ENCODE peak calls at places on chromosomes 16 and 17, in five cellular contexts. U is left ventricle myocardium inferior, R is HCT116, Z is GM12865, A is psoas muscle. E is an unnamed sample.

GRCh38 chr17:79324219-79324618 is 249.6 kb downstream of the ENGASE start:
- DNase-seq in A (no peak), R (no peak), Z (no peak), U (no peak), E (no peak)

GRCh38 chr16:3810818-3811217 is 69.7 kb downstream of the CREBBP start:
- DNase-seq in Z (no peak), R (no peak), U (no peak), A (no peak), E (no peak)

GRCh38 chr16:84014570-84015327 is 27.8 kb downstream of the SLC38A8 start:
- DNase-seq in U (no peak), A (no peak), Z (no peak), R (no peak), E (no peak)

GRCh38 chr17:57714660-57715059 is 30.4 kb downstream of the CCDC182 start:
- DNase-seq in Z (no peak), A (no peak), R (no peak), U (no peak), E (no peak)

GRCh38 chr16:27474041-27474440 is 72.1 kb downstream of the IL21R start:
- DNase-seq in U (no peak), Z (no peak), A (no peak), R (no peak), E (no peak)

GRCh38 chr17:45740553-45741330 is 43.4 kb upstream of the CRHR1 start:
- DNase-seq in R (peak; percentile 89), A (peak; percentile 20), Z (peak; percentile 39), U (no peak), E (peak; percentile 45)

GRCh38 chr16:72858611-72859493 is 189.1 kb downstream of the ZFHX3 start:
- DNase-seq in R (no peak), Z (no peak), A (no peak), U (no peak), E (no peak)

GRCh38 chr17:75808905-75809621 is 24.5 kb downstream of the UNK start:
- DNase-seq in Z (peak; percentile 55), U (peak; percentile 61), R (no peak), A (peak; percentile 69), E (peak; percentile 74)

GRCh38 chr16:81901483-81901882 is 109.8 kb downstream of the SDR42E1 start:
- DNase-seq in U (no peak), A (no peak), Z (no peak), R (no peak), E (no peak)

GRCh38 chr17:15966879-15967248 is 21.9 kb downstream of the ADORA2B start:
- DNase-seq in U (no peak), A (no peak), R (no peak), Z (no peak), E (no peak)

GRCh38 chr17:12983986-12984932 is 33.6 kb downstream of the ELAC2 start:
- DNase-seq in A (peak; percentile 86), Z (no peak), R (no peak), U (peak; percentile 61), E (no peak)

GRCh38 chr17:49252148-49252682 is 21.6 kb upstream of the PHOSPHO1 start:
- DNase-seq in A (peak; percentile 33), Z (no peak), U (no peak), R (no peak), E (no peak)

GRCh38 chr16:70432304-70432799 is 6.5 kb downstream of the ST3GAL2 start:
- DNase-seq in A (no peak), Z (no peak), U (no peak), R (no peak), E (no peak)

GRCh38 chr16:17177242-17177967 is 293.4 kb downstream of the XYLT1 start:
- DNase-seq in U (no peak), Z (no peak), A (no peak), R (no peak), E (no peak)

GRCh38 chr17:17935321-17936271 is 36.6 kb downstream of the TOM1L2 start:
- DNase-seq in A (peak; percentile 44), R (no peak), Z (no peak), U (no peak), E (no peak)

GRCh38 chr17:50594931-50595330 is 34.4 kb downstream of the CACNA1G start:
- DNase-seq in R (no peak), A (no peak), Z (no peak), U (no peak), E (no peak)

GRCh38 chr17:50660042-50660886 is 25.6 kb downstream of the ABCC3 start:
- DNase-seq in U (peak; percentile 46), Z (no peak), A (no peak), R (no peak), E (no peak)

GRCh38 chr17:65785109-65785508 is 223.7 kb upstream of the AXIN2 start:
- DNase-seq in U (no peak), A (no peak), R (peak; percentile 66), Z (no peak), E (no peak)

GRCh38 chr16:87856796-87857228 is 12.5 kb downstream of the SLC7A5 start:
- DNase-seq in Z (no peak), U (no peak), R (no peak), A (peak; percentile 53), E (no peak)

GRCh38 chr17:75124041-75124818 is 7.3 kb downstream of the NT5C start:
- DNase-seq in Z (no peak), R (peak; percentile 99), A (peak; percentile 52), U (peak; percentile 52), E (no peak)

GRCh38 chr17:63950940-63951907 is 19.1 kb upstream of the CD79B start:
- DNase-seq in R (peak; percentile 58), U (no peak), Z (peak; percentile 77), A (no peak), E (peak; percentile 70)

GRCh38 chr16:30903002-30903401 is 6.6 kb downstream of the CTF1 start:
- DNase-seq in A (no peak), Z (no peak), R (no peak), U (no peak), E (no peak)

GRCh38 chr17:35174835-35175334 is 19.3 kb downstream of the SLC35G3 start:
- DNase-seq in Z (no peak), A (no peak), R (no peak), U (no peak), E (no peak)

GRCh38 chr17:35889818-35890773 is 9.9 kb upstream of the CCL5 start:
- DNase-seq in A (no peak), R (no peak), U (no peak), Z (no peak), E (no peak)

GRCh38 chr17:18035704-18036103 is 3.3 kb downstream of the ATPAF2 start:
- DNase-seq in Z (no peak), R (no peak), U (no peak), A (no peak), E (no peak)

GRCh38 chr17:69638516-69638915 is 224.0 kb downstream of the MAP2K6 start:
- DNase-seq in A (no peak), Z (no peak), U (no peak), R (no peak), E (no peak)

GRCh38 chr17:38333635-38334295 is 10.0 kb downstream of the GPR179 start:
- DNase-seq in R (no peak), Z (peak; percentile 34), A (no peak), U (no peak), E (peak; percentile 66)

GRCh38 chr17:47305302-47305923 is 18.3 kb upstream of the EFCAB13 start:
- DNase-seq in R (no peak), A (no peak), U (no peak), Z (no peak), E (no peak)

GRCh38 chr16:69119536-69119935 is 12.9 kb downstream of the CHTF8 start:
- DNase-seq in A (no peak), R (no peak), Z (no peak), U (no peak), E (no peak)

GRCh38 chr16:56637814-56638750 is at the start of gene MT1A:
- DNase-seq in R (no peak), A (peak; percentile 89), U (peak; percentile 83), Z (no peak), E (no peak)

GRCh38 chr17:12522743-12523181 is 142.9 kb upstream of the MYOCD start:
- DNase-seq in R (no peak), Z (no peak), U (no peak), A (no peak), E (no peak)

GRCh38 chr16:10078541-10078949 is 103.7 kb downstream of the GRIN2A start:
- DNase-seq in U (no peak), A (no peak), Z (no peak), R (no peak), E (no peak)
- TF ChIP-seq CTCF in U (no peak), A (no peak), Z (no peak), R (no peak), E (no peak)

GRCh38 chr17:1868090-1868489 is 38.3 kb downstream of the RPA1 start:
- DNase-seq in A (no peak), Z (no peak), R (no peak), U (no peak), E (no peak)

GRCh38 chr17:1867307-1867706 is 37.5 kb downstream of the RPA1 start:
- DNase-seq in A (no peak), R (no peak), U (no peak), Z (no peak), E (no peak)

GRCh38 chr17:1860978-1861377 is 31.2 kb downstream of the RPA1 start:
- DNase-seq in A (peak; percentile 36), R (no peak), Z (no peak), U (no peak), E (no peak)

GRCh38 chr17:1861391-1862010 is 31.7 kb downstream of the RPA1 start:
- DNase-seq in A (no peak), Z (no peak), U (peak; percentile 28), R (no peak), E (no peak)

GRCh38 chr17:1865252-1866037 is 35.6 kb downstream of the RPA1 start:
- DNase-seq in R (peak; percentile 4), A (no peak), U (no peak), Z (peak; percentile 52), E (peak; percentile 68)
- TF ChIP-seq CTCF in R (peak; percentile 74), A (peak; percentile 77), U (peak; percentile 71), Z (peak; percentile 49), E (peak; percentile 47)

DNA sequence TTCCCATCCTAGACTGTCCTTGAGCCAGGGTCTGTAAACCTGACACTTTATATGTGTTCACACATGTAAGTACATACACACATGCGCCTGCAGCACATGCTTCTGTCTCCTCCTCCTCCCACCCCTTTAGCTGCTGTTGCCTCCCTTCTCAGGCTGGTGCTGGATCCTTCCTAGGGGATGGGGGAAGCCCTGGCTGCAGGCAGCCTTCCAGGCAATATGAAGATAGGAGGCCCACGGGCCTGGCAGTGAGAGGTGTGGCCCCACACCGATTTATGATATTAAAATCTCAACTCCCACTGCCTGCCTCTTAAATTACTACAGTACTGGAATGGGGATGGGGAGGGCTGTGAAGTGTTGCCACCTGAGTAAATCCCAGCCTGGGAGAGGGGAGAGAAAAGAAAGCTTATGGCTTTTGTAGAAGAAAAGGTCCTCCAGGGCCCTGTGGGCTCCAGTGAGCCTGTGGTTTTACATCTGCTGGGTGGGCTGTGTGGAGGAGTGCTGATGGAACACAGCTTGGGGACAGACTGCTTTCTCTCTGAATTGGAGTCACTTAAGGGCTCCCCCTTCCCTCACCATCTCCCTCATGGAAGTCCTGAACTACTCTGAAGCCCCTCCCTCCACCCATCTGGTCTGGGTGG is 987 bp upstream of the WNK4 start:
- DNase-seq in R (no peak), U (no peak), Z (no peak), A (no peak), E (no peak)
- TF ChIP-seq CTCF in R (no peak), U (no peak), Z (no peak), A (no peak), E (no peak)

DNA sequence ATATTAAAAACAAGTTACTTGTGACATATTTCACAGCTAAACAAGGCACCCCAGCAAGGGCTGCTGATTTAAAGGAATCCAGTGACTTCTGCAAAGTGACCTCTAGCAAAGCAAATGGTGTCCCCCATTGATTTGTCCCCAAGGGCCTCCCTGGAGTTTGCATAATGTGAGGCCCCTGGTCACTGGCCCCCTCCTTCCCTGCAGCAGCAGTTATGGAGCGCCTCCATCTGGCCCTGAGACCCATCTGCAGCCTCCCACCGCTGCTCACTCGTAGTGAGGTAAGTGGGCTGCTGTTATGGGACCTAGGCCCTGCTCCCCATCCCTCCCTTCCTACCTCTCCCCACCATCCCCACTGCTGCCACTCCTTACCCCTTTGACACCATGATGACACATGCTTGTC is 19.6 kb upstream of the EEF2K start:
- DNase-seq in U (no peak), A (no peak), Z (no peak), R (no peak), E (no peak)
- TF ChIP-seq CTCF in U (no peak), A (no peak), Z (peak; percentile 19), R (peak; percentile 51), E (no peak)

E was measured in GM20000.